ENCODE peak calls at places on chromosomes 4 and X, in six cellular contexts. O is GM23248, H is astrocyte, Q is prostate gland, I is cardiac muscle cell, K is mesendoderm. B is an unnamed sample.

GRCh38 chrX:133415276-133416105 is at the start of gene GPC4:
- DNase-seq in Q (peak; percentile 56), I (peak; percentile 89), K (peak; percentile 85), O (peak; percentile 57), H (peak; percentile 38), B (peak; percentile 85)

GRCh38 chr4:121308328-121308663 is 72.5 kb downstream of the QRFPR start:
- DNase-seq in I (no peak), Q (no peak), H (no peak), K (peak; percentile 52), O (peak; percentile 9), B (no peak)

GRCh38 chrX:69069876-69070275 is 95.4 kb downstream of the PJA1 start:
- DNase-seq in H (no peak), O (no peak), Q (no peak), I (no peak), K (no peak), B (no peak)

GRCh38 chrX:69093960-69094935 is 71.0 kb downstream of the PJA1 start:
- DNase-seq in O (peak; percentile 67), K (peak; percentile 82), Q (peak; percentile 8), H (peak; percentile 30), I (peak; percentile 78), B (no peak)

GRCh38 chrX:39896951-39897740 is 200.6 kb downstream of the BCOR start:
- DNase-seq in K (peak; percentile 90), I (peak; percentile 74), H (peak; percentile 73), Q (peak; percentile 48), O (peak; percentile 81), B (peak; percentile 74)

GRCh38 chrX:18981124-18981807 is 2.6 kb downstream of the PHKA2 start:
- DNase-seq in I (no peak), O (no peak), K (no peak), Q (no peak), H (no peak), B (no peak)

GRCh38 chr4:96486563-96486962 is 646.7 kb downstream of the PDHA2 start:
- DNase-seq in I (no peak), H (no peak), K (no peak), O (no peak), Q (no peak), B (no peak)

GRCh38 chrX:10821293-10821692 is 200.9 kb upstream of the MID1 start:
- DNase-seq in O (no peak), I (no peak), Q (no peak), K (no peak), H (no peak), B (no peak)

GRCh38 chr4:147884536-147884935 is 152.6 kb downstream of the ARHGAP10 start:
- DNase-seq in Q (no peak), O (no peak), H (no peak), I (no peak), K (no peak), B (no peak)

GRCh38 chrX:12648995-12649394 is 142.2 kb upstream of the PRPS2 start:
- DNase-seq in O (no peak), Q (no peak), I (no peak), K (no peak), H (no peak), B (no peak)

GRCh38 chr4:25043548-25043947 is 12.8 kb upstream of the LGI2 start:
- DNase-seq in K (no peak), H (no peak), I (no peak), Q (no peak), O (no peak), B (no peak)

GRCh38 chr4:81255524-81255923 is 40.5 kb upstream of the PRKG2 start:
- DNase-seq in I (no peak), K (no peak), Q (no peak), O (peak; percentile 90), H (peak; percentile 72), B (no peak)

GRCh38 chr4:23957465-23957864 is 67.6 kb upstream of the PPARGC1A start:
- DNase-seq in H (no peak), Q (no peak), O (no peak), I (no peak), K (no peak), B (no peak)

GRCh38 chr4:75542824-75543223 is 13.0 kb upstream of the ODAPH start:
- DNase-seq in I (no peak), O (peak; percentile 91), Q (no peak), H (peak; percentile 93), K (no peak), B (no peak)

GRCh38 chr4:41912546-41912945 is 22.7 kb upstream of the TMEM33 start:
- DNase-seq in O (no peak), K (no peak), Q (no peak), H (no peak), I (no peak), B (no peak)

GRCh38 chr4:4856071-4857000 is 3.1 kb upstream of the MSX1 start:
- DNase-seq in O (peak; percentile 55), K (peak; percentile 77), I (no peak), H (no peak), Q (no peak), B (no peak)

GRCh38 chr4:112895785-112896184 is 153.7 kb upstream of the ANK2 start:
- DNase-seq in K (peak; percentile 64), H (peak; percentile 54), Q (no peak), O (peak; percentile 59), I (no peak), B (no peak)

GRCh38 chr4:55258152-55258863 is 87.7 kb upstream of the SRD5A3 start:
- DNase-seq in H (no peak), I (no peak), O (no peak), Q (no peak), K (no peak), B (no peak)

GRCh38 chr4:101762544-101762943 is 28.0 kb upstream of the BANK1 start:
- DNase-seq in K (no peak), O (no peak), H (no peak), I (no peak), Q (no peak), B (no peak)

GRCh38 chrX:107207943-107208342 is 1.5 kb downstream of the DNAAF6 start:
- DNase-seq in I (no peak), O (no peak), H (no peak), Q (no peak), K (no peak), B (no peak)

GRCh38 chrX:47814853-47815252 is 21.8 kb upstream of the ZNF81 start:
- DNase-seq in K (peak; percentile 48), Q (no peak), H (no peak), I (peak; percentile 23), O (peak; percentile 5), B (no peak)

GRCh38 chr4:95289028-95289634 is 259.6 kb downstream of the UNC5C start:
- DNase-seq in I (no peak), H (peak; percentile 64), O (no peak), Q (no peak), K (no peak), B (no peak)

GRCh38 chr4:95288552-95288951 is 260.2 kb downstream of the UNC5C start:
- DNase-seq in K (peak; percentile 19), Q (no peak), H (peak; percentile 37), I (no peak), O (no peak), B (no peak)

GRCh38 chr4:95284668-95285067 is 264.1 kb downstream of the UNC5C start:
- DNase-seq in I (no peak), O (no peak), H (no peak), Q (no peak), K (no peak), B (no peak)

GRCh38 chr4:95283320-95283719 is 265.5 kb downstream of the UNC5C start:
- DNase-seq in Q (no peak), K (no peak), I (peak; percentile 15), H (no peak), O (no peak), B (no peak)

GRCh38 chr4:95285797-95286196 is 263.0 kb downstream of the UNC5C start:
- DNase-seq in I (no peak), Q (no peak), K (no peak), H (no peak), O (no peak), B (no peak)
- H3K4me3 ChIP-seq in I (no peak overlapping the region), Q (no peak overlapping the region), K (no peak overlapping the region), H (no peak overlapping the region), O (no peak overlapping the region), B (no peak overlapping the region)

GRCh38 chr4:15702941-15703403 is at the start of gene BST1:
- DNase-seq in H (peak; percentile 56), K (no peak), O (peak; percentile 74), Q (peak; percentile 13), I (no peak), B (peak; percentile 82)
- H3K4me3 ChIP-seq in H (peak within 1 kb of the TSS; percentile 73), K (no peak within 1 kb of the TSS), O (peak within 1 kb of the TSS; percentile 76), Q (peak within 1 kb of the TSS; percentile 32), I (peak within 1 kb of the TSS; percentile 15), B (peak within 1 kb of the TSS; percentile 56)

GRCh38 chr4:186767794-186768193 is 44.1 kb upstream of the FAT1 start:
- DNase-seq in I (no peak), Q (no peak), H (no peak), K (no peak), O (no peak), B (no peak)

GRCh38 chr4:186765673-186766546 is 42.3 kb upstream of the FAT1 start:
- DNase-seq in H (peak; percentile 26), I (peak; percentile 8), Q (no peak), K (peak; percentile 40), O (no peak), B (no peak)

GRCh38 chr4:186764457-186764856 is 40.8 kb upstream of the FAT1 start:
- DNase-seq in Q (no peak), K (no peak), H (no peak), I (no peak), O (no peak), B (no peak)

GRCh38 chr4:186762865-186763264 is 39.2 kb upstream of the FAT1 start:
- DNase-seq in O (no peak), I (no peak), H (no peak), K (no peak), Q (no peak), B (no peak)

GRCh38 chr4:186765138-186765537 is 41.5 kb upstream of the FAT1 start:
- DNase-seq in H (peak; percentile 70), K (no peak), I (no peak), O (peak; percentile 65), Q (no peak), B (peak; percentile 69)
- H3K4me3 ChIP-seq in H (no peak overlapping the region), K (no peak overlapping the region), I (no peak overlapping the region), O (no peak overlapping the region), Q (no peak overlapping the region), B (no peak overlapping the region)

GRCh38 chrX:153687121-153688039 is at the start of gene SLC6A8:
- DNase-seq in Q (peak; percentile 65), O (peak; percentile 77), H (peak; percentile 26), K (peak; percentile 78), I (peak; percentile 68), B (peak; percentile 58)

GRCh38 chrX:153688900-153689590 is 1.3 kb downstream of the SLC6A8 start:
- DNase-seq in O (peak; percentile 70), Q (peak; percentile 43), K (no peak), H (no peak), I (no peak), B (peak; percentile 89)

GRCh38 chrX:153688071-153688470 is 345 bp downstream of the SLC6A8 start:
- DNase-seq in O (peak; percentile 23), K (no peak), I (no peak), Q (no peak), H (no peak), B (no peak)

GRCh38 chrX:153689654-153690465 is 2.1 kb downstream of the SLC6A8 start:
- DNase-seq in H (no peak), K (peak; percentile 45), O (peak; percentile 52), I (no peak), Q (no peak), B (no peak)

DNA sequence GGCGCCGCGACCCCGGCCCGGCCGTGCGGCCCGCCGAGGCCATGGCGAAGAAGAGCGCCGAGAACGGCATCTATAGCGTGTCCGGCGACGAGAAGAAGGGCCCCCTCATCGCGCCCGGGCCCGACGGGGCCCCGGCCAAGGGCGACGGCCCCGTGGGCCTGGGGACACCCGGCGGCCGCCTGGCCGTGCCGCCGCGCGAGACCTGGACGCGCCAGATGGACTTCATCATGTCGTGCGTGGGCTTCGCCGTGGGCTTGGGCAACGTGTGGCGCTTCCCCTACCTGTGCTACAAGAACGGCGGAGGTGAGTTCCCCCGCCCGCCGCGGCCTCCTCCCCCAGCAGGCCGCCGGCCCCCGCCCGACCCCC is 791 bp downstream of the SLC6A8 start:
- DNase-seq in Q (no peak), K (no peak), H (no peak), I (no peak), O (peak; percentile 34), B (no peak)
- H3K4me3 ChIP-seq in Q (peak overlapping the region; percentile 42), K (peak overlapping the region; percentile 35), H (peak overlapping the region; percentile 33), I (peak overlapping the region; percentile 51), O (peak overlapping the region; percentile 59), B (peak overlapping the region; percentile 66)